ENCODE peak calls at places on chromosomes 16 and 17, in five cellular contexts. O, A, W, D and G are unnamed samples.

GRCh38 chr17:17036520-17036998 is 5.7 kb upstream of the MPRIP start:
- DNase-seq in W (no peak), D (no peak), O (no peak), A (peak), G (peak)

GRCh38 chr17:18139949-18140348 is 31.4 kb downstream of the MYO15A start:
- DNase-seq in O (peak), A (no peak), W (no peak), D (no peak), G (no peak)

GRCh38 chr16:65500007-65500406 is 378.1 kb upstream of the CDH11 start:
- DNase-seq in W (no peak), A (no peak), O (no peak), D (no peak), G (no peak)

GRCh38 chr16:66653581-66654350 is 42.8 kb downstream of the CMTM4 start:
- DNase-seq in O (no peak), D (no peak), A (peak), W (no peak), G (peak)

GRCh38 chr17:43013296-43013695 is 6.7 kb downstream of the IFI35 start:
- DNase-seq in W (no peak), D (no peak), O (no peak), A (no peak), G (no peak)

GRCh38 chr17:55774834-55775233 is 24.0 kb downstream of the PCTP start:
- DNase-seq in W (no peak), D (no peak), O (no peak), A (no peak), G (no peak)

GRCh38 chr17:34755371-34755770 is 176.0 kb downstream of the TMEM132E start:
- DNase-seq in D (no peak), A (no peak), O (no peak), W (no peak), G (no peak)

GRCh38 chr17:46117850-46118696 is 75.2 kb downstream of the KANSL1 start:
- DNase-seq in O (no peak), W (no peak), D (no peak), A (no peak), G (no peak)

GRCh38 chr16:51556694-51557327 is 405.7 kb upstream of the SALL1 start:
- DNase-seq in D (no peak), A (no peak), O (peak), W (no peak), G (peak)

GRCh38 chr16:20519231-20519630 is 56.9 kb downstream of the ACSM2B start:
- DNase-seq in D (no peak), O (no peak), A (no peak), W (no peak), G (no peak)

GRCh38 chr16:1794221-1794871 is 841 bp upstream of the IGFALS start:
- DNase-seq in W (peak), D (no peak), A (no peak), O (no peak), G (no peak)

GRCh38 chr16:84284168-84284722 is 10.4 kb upstream of the WFDC1 start:
- DNase-seq in A (no peak), W (no peak), O (no peak), D (no peak), G (peak)

GRCh38 chr17:72486806-72487205 is 366.0 kb downstream of the SOX9 start:
- DNase-seq in D (no peak), W (no peak), O (no peak), A (no peak), G (no peak)

GRCh38 chr17:5234645-5235576 is at the start of gene SCIMP:
- DNase-seq in A (no peak), D (no peak), O (no peak), W (no peak), G (no peak)

GRCh38 chr16:48076455-48077012 is 79.3 kb downstream of the ABCC12 start:
- DNase-seq in D (no peak), W (no peak), O (no peak), A (no peak), G (no peak)

GRCh38 chr16:86653289-86654006 is 75.1 kb downstream of the FOXL1 start:
- DNase-seq in A (no peak), O (no peak), W (no peak), D (no peak), G (no peak)

GRCh38 chr17:82769041-82769440 is 17.2 kb downstream of the TBCD start:
- DNase-seq in A (no peak), O (no peak), D (no peak), W (no peak), G (no peak)

GRCh38 chr16:78961464-78961863 is 639.1 kb downstream of the MAF start:
- DNase-seq in W (no peak), O (no peak), D (no peak), A (no peak), G (no peak)